ENCODE peak calls at places on chromosomes 16 and 17, in five cellular contexts. C is transverse colon, Y is suprapubic skin, X is K562, M is H1. W is an unnamed sample.

GRCh38 chr16:81493755-81494433 is 49.3 kb downstream of the CMIP start:
- DNase-seq in Y (peak; percentile 73), X (peak; percentile 85), M (no peak), C (peak; percentile 71), W (no peak)

GRCh38 chr16:17529982-17530760 is 59.4 kb upstream of the XYLT1 start:
- DNase-seq in C (peak; percentile 8), M (no peak), Y (no peak), X (no peak), W (no peak)

GRCh38 chr17:50634123-50634914 is at the start of gene ABCC3:
- DNase-seq in M (peak; percentile 73), Y (peak; percentile 77), X (no peak), C (peak; percentile 85), W (peak; percentile 59)

GRCh38 chr17:7704601-7705268 is at the start of gene EFNB3:
- DNase-seq in Y (no peak), M (peak; percentile 86), C (no peak), X (no peak), W (peak; percentile 57)

GRCh38 chr16:7651803-7652570 is 319.3 kb downstream of the RBFOX1 start:
- DNase-seq in C (no peak), M (no peak), Y (no peak), X (no peak), W (no peak)

GRCh38 chr17:5587431-5588032 is 3.2 kb upstream of the NLRP1 start:
- DNase-seq in M (no peak), Y (no peak), X (peak; percentile 73), C (peak; percentile 15), W (no peak)

GRCh38 chr17:77692571-77693161 is 265.8 kb upstream of the TNRC6C start:
- DNase-seq in M (no peak), Y (no peak), C (no peak), X (no peak), W (no peak)

GRCh38 chr16:14004031-14004718 is 66.9 kb upstream of the MRTFB start:
- DNase-seq in C (no peak), M (no peak), Y (no peak), X (no peak), W (no peak)

GRCh38 chr16:73389075-73389474 is 341.1 kb upstream of the ZFHX3 start:
- DNase-seq in C (no peak), Y (no peak), M (no peak), X (no peak), W (no peak)

DNA sequence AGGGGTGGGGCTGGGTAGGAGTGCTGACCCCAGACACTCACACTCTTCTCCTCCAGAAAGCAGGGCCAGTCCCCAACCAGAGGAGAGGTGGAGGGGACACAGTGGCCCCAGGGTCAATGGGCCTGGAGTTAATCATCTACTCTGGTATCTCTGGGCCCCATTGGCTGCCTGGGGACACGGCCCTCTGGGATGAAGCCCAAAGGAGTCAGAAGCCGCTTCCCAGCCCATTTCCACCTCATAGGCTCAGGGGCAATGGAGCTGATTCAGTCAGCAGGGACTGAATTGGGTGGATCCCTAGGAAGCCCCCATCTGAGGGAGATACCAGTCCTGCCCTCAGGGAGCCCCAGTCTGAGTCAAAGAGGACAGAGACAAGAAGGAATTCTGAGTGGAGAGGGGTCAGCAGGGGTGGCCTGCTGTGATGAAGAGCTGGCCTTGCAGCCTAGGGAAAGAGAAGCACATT is 2.9 kb upstream of the NAGS start:
- DNase-seq in C (no peak), X (no peak), M (no peak), Y (no peak), W (no peak)
- TF ChIP-seq POLR2A in C (no peak), X (no peak), M (no peak), Y (no peak), W (no peak)

GRCh38 chr17:74380959-74381808 is 13.9 kb downstream of the GPR142 start:
- DNase-seq in X (no peak), M (no peak), Y (no peak), C (peak; percentile 30), W (no peak)

GRCh38 chr17:74380086-74380958 is 13.0 kb downstream of the GPR142 start:
- DNase-seq in M (peak; percentile 56), Y (no peak), X (no peak), C (peak; percentile 68), W (no peak)

GRCh38 chr17:74383140-74383539 is 15.8 kb downstream of the GPR142 start:
- DNase-seq in Y (no peak), X (no peak), M (no peak), C (no peak), W (no peak)

GRCh38 chr17:74374786-74375185 is 7.5 kb downstream of the GPR142 start:
- DNase-seq in C (no peak), M (no peak), Y (no peak), X (no peak), W (no peak)

DNA sequence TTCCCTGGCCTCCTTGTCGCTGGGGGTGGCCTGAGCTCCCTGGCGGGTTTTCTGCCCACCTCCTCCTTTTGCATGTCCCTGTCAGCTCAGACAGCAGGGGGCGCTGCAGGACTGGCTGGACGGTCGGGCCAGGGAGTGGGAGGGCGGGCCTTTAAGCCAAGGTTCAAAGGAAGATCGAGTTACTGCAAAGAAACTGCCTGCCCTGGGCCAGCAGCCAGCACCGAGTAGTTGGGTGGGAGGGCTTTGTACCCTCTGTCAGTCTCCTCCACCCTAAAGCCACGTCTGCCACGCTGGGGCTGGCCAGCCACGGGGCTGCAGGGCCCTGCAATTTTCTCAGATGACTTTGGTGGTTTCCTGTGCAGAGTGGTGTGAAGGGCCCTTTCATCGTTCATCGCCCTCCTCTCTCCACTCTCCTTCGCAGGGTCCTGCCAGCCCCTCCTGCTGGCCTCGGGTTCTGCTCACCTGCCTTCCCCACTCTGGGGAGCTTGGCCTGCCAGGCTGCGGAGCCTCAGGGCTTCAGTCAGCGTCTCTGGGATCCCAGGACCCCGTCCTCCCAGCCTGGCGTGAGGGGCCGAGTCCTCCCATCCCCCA is 12.3 kb downstream of the GPR142 start:
- DNase-seq in Y (peak; percentile 94), X (peak; percentile 91), M (peak; percentile 99), C (peak; percentile 95), W (peak; percentile 96)
- H3K27ac ChIP-seq in Y (no peak overlapping the region), X (no peak overlapping the region), M (no peak overlapping the region), C (peak overlapping the region; percentile 70), W (peak overlapping the region; percentile 61)

DNA sequence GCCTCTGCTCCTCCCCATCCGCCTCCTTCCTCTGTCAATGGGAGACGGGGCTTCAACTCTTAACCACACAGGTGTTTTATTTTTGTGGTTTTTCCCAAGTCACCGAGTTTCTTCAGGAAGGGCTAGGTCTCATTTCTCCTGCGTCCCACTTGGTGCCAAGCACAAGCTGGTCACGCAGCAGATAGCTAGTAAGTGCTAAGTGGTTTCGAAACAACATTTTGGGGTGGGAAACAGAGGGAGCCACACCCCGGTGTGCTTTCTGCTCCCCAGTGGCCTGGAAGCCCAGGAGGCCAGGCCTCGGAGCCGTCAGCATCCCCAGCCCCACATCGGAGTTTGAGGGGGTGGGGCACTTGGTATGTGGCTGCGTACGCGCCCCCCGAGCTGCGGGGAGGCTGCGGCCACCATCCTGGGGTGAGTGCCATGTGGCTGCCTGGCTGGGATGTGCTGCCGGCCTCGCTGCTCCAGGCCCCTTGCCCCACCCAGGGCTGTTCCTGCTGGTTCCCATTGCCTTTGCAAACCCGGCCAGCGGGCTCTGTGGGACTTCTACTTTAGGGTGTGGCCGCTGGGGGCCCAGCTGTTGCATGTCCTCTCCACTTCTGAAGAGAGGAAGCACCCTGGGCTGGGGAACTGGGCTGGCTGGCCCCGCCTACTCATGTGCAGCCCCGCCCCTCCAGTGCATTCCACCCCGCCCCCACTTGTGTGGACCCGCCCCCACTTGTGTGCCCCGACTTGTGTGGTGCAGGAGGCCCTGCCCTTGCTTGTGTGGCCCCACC is 55.6 kb downstream of the BAIAP2 start:
- DNase-seq in X (peak; percentile 87), C (peak; percentile 55), M (peak; percentile 83), Y (peak; percentile 89), W (no peak)
- TF ChIP-seq EP300 in X (no peak), C (no peak), M (no peak), Y (no peak), W (no peak)

GRCh38 chr16:87404764-87405625 is 12.9 kb downstream of the MAP1LC3B start:
- DNase-seq in M (no peak), X (no peak), Y (no peak), C (no peak), W (peak; percentile 30)
- TF ChIP-seq POLR2A in M (no peak), X (peak; percentile 65), Y (no peak), C (no peak), W (no peak)

GRCh38 chr17:81336930-81337325 is 41.8 kb upstream of the SLC38A10 start:
- DNase-seq in M (no peak), Y (no peak), X (no peak), C (peak; percentile 14), W (no peak)

GRCh38 chr17:81337449-81337848 is 42.3 kb upstream of the SLC38A10 start:
- DNase-seq in M (peak; percentile 55), X (peak; percentile 64), C (peak; percentile 67), Y (no peak), W (peak; percentile 46)

GRCh38 chr17:81334987-81335386 is 39.9 kb upstream of the SLC38A10 start:
- DNase-seq in Y (no peak), C (no peak), X (no peak), M (no peak), W (no peak)

GRCh38 chr17:81335388-81336157 is 40.5 kb upstream of the SLC38A10 start:
- DNase-seq in Y (no peak), X (no peak), M (no peak), C (peak; percentile 78), W (no peak)

GRCh38 chr17:81336296-81336929 is 41.3 kb upstream of the SLC38A10 start:
- DNase-seq in X (no peak), C (no peak), M (no peak), Y (peak; percentile 51), W (no peak)
- H3K27ac ChIP-seq in X (no peak overlapping the region), C (no peak overlapping the region), M (no peak overlapping the region), Y (no peak overlapping the region), W (no peak overlapping the region)

DNA sequence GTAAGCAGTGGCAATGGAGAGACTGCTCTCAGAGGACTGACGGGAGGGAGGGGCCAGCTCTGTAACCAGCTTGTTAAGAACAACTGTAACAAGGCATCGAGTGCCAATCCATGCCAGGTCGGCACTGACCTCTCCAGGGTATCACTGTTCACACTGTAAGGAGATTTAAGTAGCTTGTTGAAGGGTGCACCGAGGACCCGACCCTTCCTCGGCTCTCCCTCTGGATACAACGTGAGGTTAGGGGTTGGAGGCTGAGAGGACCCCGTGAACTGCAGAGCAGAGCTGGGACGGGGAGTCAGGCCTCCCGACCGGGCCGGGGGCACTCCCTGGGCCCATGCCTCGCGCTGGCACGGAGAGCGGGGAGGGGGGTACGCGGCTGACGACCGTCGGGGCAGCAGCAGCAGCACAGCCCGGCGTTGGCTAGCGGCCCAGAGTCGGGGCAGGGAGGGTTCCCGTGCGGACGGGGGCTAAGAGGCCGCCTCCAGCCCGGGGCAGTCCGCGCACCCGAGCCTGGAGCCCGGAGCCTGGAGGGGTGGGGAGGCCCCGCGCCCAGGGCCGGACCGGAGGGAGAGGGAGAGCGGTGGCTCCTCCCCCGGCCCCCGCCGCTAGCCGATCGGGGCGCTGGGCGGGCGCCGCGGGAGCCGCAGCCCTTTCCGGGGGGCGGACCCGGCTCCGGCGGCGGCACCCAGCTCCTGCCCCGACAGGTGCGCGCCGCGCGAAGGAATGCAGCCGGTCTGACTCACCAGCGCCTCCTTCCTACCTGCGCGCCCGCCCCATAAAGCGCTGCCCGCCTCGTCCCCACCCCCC is at the start of gene ITGB4:
- DNase-seq in M (peak; percentile 84), C (peak; percentile 91), Y (peak; percentile 70), X (peak; percentile 40), W (no peak)
- TF ChIP-seq EP300 in M (peak; percentile 26), C (no peak), Y (no peak), X (no peak), W (no peak)